ENCODE peak calls at places on chromosomes 2 and 18, in four cellular contexts. C, P, N and Y are unnamed samples.

GRCh38 chr2:219611306-219611705 is 13.6 kb downstream of the STK11IP start:
- DNase-seq in P (no peak), N (no peak), C (no peak), Y (no peak)

GRCh38 chr2:204110250-204111183 is 174.0 kb downstream of the ICOS start:
- DNase-seq in P (no peak), C (no peak), N (no peak), Y (no peak)

GRCh38 chr2:85269959-85270358 is 57.8 kb downstream of the TGOLN2 start:
- DNase-seq in N (no peak), C (no peak), P (no peak), Y (no peak)

GRCh38 chr2:233051241-233052149 is 8.6 kb upstream of the INPP5D start:
- DNase-seq in P (peak), N (no peak), C (no peak), Y (peak)

GRCh38 chr2:178330175-178331021 is 120.6 kb downstream of the PRKRA start:
- DNase-seq in P (no peak), C (no peak), N (no peak), Y (no peak)

GRCh38 chr2:61257446-61257845 is 95.5 kb downstream of the C2orf74 start:
- DNase-seq in P (no peak), N (no peak), C (no peak), Y (no peak)

GRCh38 chr2:95041060-95041823 is 15.7 kb downstream of the MAL start:
- DNase-seq in C (no peak), P (no peak), N (no peak), Y (no peak)

GRCh38 chr2:42962521-42962953 is 170.2 kb upstream of the HAAO start:
- DNase-seq in P (no peak), N (no peak), C (no peak), Y (no peak)

GRCh38 chr2:176913955-176914354 is 298.6 kb upstream of the HNRNPA3 start:
- DNase-seq in P (no peak), C (no peak), N (no peak), Y (no peak)

GRCh38 chr18:75247041-75247551 is 36.5 kb downstream of the TSHZ1 start:
- DNase-seq in N (no peak), C (peak), P (no peak), Y (no peak)

GRCh38 chr2:128732976-128733431 is 414.3 kb upstream of the HS6ST1 start:
- DNase-seq in N (no peak), P (no peak), C (no peak), Y (no peak)

GRCh38 chr2:128444816-128445532 is 126.3 kb upstream of the HS6ST1 start:
- DNase-seq in P (no peak), C (no peak), N (no peak), Y (no peak)

GRCh38 chr2:60515751-60516226 is 37.7 kb downstream of the BCL11A start:
- DNase-seq in P (no peak), N (peak), C (no peak), Y (no peak)

GRCh38 chr2:118635891-118636290 is 211.6 kb downstream of the EN1 start:
- DNase-seq in C (no peak), N (no peak), P (no peak), Y (no peak)

GRCh38 chr2:199707584-199708185 is 143.3 kb downstream of the FTCDNL1 start:
- DNase-seq in P (no peak), C (no peak), N (no peak), Y (no peak)

GRCh38 chr18:36849288-36850011 is 20.5 kb downstream of the KIAA1328 start:
- DNase-seq in C (no peak), N (no peak), P (no peak), Y (no peak)

GRCh38 chr18:1499265-1499664 is 594.6 kb downstream of the ADCYAP1 start:
- DNase-seq in N (no peak), C (no peak), P (peak), Y (no peak)

GRCh38 chr2:241937297-241937696 is 67.8 kb downstream of the RTP5 start:
- DNase-seq in P (no peak), N (no peak), C (no peak), Y (no peak)

GRCh38 chr18:3660719-3661118 is 210.7 kb downstream of the TGIF1 start:
- DNase-seq in N (no peak), C (no peak), P (no peak), Y (no peak)
- TF ChIP-seq USF1 in N (no peak), C (no peak), P (no peak), Y (no peak)

GRCh38 chr2:149064365-149064841 is 25.9 kb downstream of the LYPD6B start:
- DNase-seq in P (no peak), N (no peak), C (peak), Y (no peak)
- TF ChIP-seq CTCF in P (no peak), N (no peak), C (no peak), Y (no peak)

GRCh38 chr2:15638720-15639119 is 47.1 kb downstream of the DDX1 start:
- DNase-seq in N (no peak), P (no peak), C (no peak), Y (no peak)
- TF ChIP-seq USF1 in N (no peak), P (no peak), C (no peak), Y (no peak)

DNA sequence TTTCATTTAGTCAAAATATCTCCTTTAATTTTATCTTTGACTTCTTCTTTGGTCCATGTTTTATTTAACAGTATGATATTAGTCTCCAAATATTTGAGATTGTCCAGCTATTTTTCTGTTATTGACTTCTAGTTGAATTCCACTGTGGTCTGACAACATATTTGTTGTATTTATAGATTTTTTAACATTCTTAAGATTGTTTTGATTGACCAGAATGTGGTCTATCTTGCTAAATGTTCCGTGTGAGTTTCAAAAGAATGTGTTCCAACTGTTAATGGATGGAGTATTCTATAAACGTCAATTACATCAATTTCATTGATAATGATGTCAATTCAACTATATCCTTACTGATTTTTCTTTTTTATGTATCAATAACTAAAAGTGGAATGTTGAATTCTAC is 1452.1 kb downstream of the SUCLG1 start:
- DNase-seq in P (no peak), N (no peak), C (no peak), Y (no peak)
- TF ChIP-seq CTCF in P (no peak), N (no peak), C (no peak), Y (no peak)

GRCh38 chr18:48901145-48902022 is 49.4 kb downstream of the SMAD7 start:
- DNase-seq in P (no peak), N (no peak), C (no peak), Y (no peak)

GRCh38 chr18:48904086-48904485 is 46.7 kb downstream of the SMAD7 start:
- DNase-seq in N (no peak), P (no peak), C (no peak), Y (no peak)

GRCh38 chr18:48904847-48905394 is 45.8 kb downstream of the SMAD7 start:
- DNase-seq in P (no peak), C (no peak), N (no peak), Y (no peak)

GRCh38 chr18:48902023-48902855 is 48.5 kb downstream of the SMAD7 start:
- DNase-seq in C (peak), N (no peak), P (peak), Y (no peak)

DNA sequence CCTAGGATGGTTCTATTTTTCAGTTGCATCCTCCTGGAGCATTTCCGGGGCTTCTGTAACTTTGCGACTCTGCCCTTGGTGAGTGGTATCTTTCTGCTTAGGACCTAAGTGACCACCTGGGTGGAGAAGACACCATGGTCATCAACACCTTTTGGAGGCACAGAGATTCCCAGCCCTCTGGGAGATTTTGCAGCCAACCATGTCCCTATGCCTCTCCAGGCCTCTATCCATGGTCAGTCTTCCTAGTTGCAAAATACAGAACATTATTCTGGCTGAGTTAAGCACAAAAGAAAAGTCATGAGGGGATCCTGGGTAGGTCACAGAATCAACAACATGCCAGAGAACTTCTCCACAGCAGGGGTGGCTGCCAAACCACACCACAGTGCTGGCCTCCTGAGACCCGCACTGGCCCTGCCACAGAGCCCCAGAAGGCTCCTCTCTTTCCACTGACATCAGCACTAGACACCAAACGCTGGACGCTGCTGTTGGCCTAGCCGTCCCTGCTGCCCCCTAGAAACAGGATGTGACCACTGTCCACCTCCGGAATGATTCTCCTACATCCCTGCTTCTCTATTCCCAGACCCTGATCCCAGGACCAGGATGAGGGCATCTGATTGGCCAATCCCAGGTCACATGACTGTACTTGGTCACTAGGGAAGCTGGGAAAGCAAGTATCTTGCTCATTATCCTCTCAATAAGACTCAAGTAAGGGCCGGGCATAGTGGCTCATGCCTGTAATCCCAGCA is 47.7 kb downstream of the SMAD7 start:
- DNase-seq in N (no peak), C (no peak), P (peak), Y (no peak)
- TF ChIP-seq USF1 in N (no peak), C (peak), P (peak), Y (peak)

DNA sequence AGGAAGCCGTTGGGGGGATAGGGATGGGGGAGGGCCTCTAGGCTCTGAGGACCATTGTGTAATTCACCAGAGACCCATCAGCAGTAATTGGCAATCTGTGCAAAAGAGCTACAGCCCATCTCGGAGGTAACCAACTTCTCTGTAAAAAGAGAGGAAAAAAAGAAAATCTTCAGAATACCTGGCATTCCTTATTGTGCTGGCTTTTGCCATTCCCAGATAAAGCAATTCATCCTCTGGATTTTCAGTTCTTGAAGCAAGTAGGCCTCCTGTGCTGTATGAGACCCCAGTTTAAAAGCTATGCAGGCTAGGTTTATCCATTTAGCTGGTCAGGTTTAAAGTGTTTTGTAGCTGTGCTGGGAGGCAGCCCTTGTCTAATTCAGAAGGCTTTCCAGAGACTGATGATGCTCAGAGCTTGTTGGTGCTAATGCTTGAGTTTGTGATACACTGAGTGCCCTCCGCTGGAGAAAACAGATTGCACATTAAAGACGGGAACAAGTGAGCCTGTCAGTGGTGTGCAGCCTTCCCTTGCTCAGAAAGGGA is at the start of gene LRRTM4:
- DNase-seq in P (no peak), N (no peak), C (peak), Y (peak)
- TF ChIP-seq CTCF in P (no peak), N (no peak), C (no peak), Y (no peak)